ENCODE peak calls at places on chromosomes 2 and 18, in four cellular contexts. One of them, this sample, is unnamed.

GRCh38 chr18:76952747-76953146 is 130.4 kb downstream of the ZNF236 start:
- DNase-seq in gastrocnemius medialis: no peak
- DNase-seq in stimulated activated CD4-positive, alpha-beta T cell treated with anti-CD3 and anti-CD28 coated beads, Interleukin-15, amount 100 ng/mL, for 1 hour: no peak
- DNase-seq in posterior cingulate gyrus: no peak
- DNase-seq in this sample: no peak

GRCh38 chr2:120227111-120227991 is 4.2 kb upstream of the TMEM185B start:
- DNase-seq in posterior cingulate gyrus: no peak
- DNase-seq in gastrocnemius medialis: no peak
- DNase-seq in stimulated activated CD4-positive, alpha-beta T cell treated with anti-CD3 and anti-CD28 coated beads, Interleukin-15, amount 100 ng/mL, for 1 hour: no peak
- DNase-seq in this sample: no peak

GRCh38 chr2:42359894-42360483 is 1.0 kb downstream of the COX7A2L start:
- DNase-seq in gastrocnemius medialis: no peak
- DNase-seq in stimulated activated CD4-positive, alpha-beta T cell treated with anti-CD3 and anti-CD28 coated beads, Interleukin-15, amount 100 ng/mL, for 1 hour: no peak
- DNase-seq in posterior cingulate gyrus: no peak
- DNase-seq in this sample: no peak

GRCh38 chr18:60391571-60392226 is 19.1 kb upstream of the MC4R start:
- DNase-seq in stimulated activated CD4-positive, alpha-beta T cell treated with anti-CD3 and anti-CD28 coated beads, Interleukin-15, amount 100 ng/mL, for 1 hour: no peak
- DNase-seq in posterior cingulate gyrus: no peak
- DNase-seq in gastrocnemius medialis: no peak
- DNase-seq in this sample: no peak

GRCh38 chr2:19456695-19457094 is 98.3 kb upstream of the OSR1 start:
- DNase-seq in posterior cingulate gyrus: no peak
- DNase-seq in gastrocnemius medialis: no peak
- DNase-seq in stimulated activated CD4-positive, alpha-beta T cell treated with anti-CD3 and anti-CD28 coated beads, Interleukin-15, amount 100 ng/mL, for 1 hour: no peak
- DNase-seq in this sample: no peak

GRCh38 chr2:164560181-164560792 is 61.0 kb downstream of the GRB14 start:
- DNase-seq in gastrocnemius medialis: no peak
- DNase-seq in stimulated activated CD4-positive, alpha-beta T cell treated with anti-CD3 and anti-CD28 coated beads, Interleukin-15, amount 100 ng/mL, for 1 hour: no peak
- DNase-seq in posterior cingulate gyrus: no peak
- DNase-seq in this sample: no peak

GRCh38 chr2:68404901-68405799 is 40.1 kb downstream of the PLEK start:
- DNase-seq in posterior cingulate gyrus: no peak
- DNase-seq in stimulated activated CD4-positive, alpha-beta T cell treated with anti-CD3 and anti-CD28 coated beads, Interleukin-15, amount 100 ng/mL, for 1 hour: no peak
- DNase-seq in gastrocnemius medialis: no peak
- DNase-seq in this sample: no peak

GRCh38 chr18:48991299-48992055 is 40.7 kb upstream of the SMAD7 start:
- DNase-seq in stimulated activated CD4-positive, alpha-beta T cell treated with anti-CD3 and anti-CD28 coated beads, Interleukin-15, amount 100 ng/mL, for 1 hour: no peak
- DNase-seq in posterior cingulate gyrus: peak
- DNase-seq in gastrocnemius medialis: no peak
- DNase-seq in this sample: no peak

GRCh38 chr2:128215897-128216645 is 102.6 kb downstream of the HS6ST1 start:
- DNase-seq in stimulated activated CD4-positive, alpha-beta T cell treated with anti-CD3 and anti-CD28 coated beads, Interleukin-15, amount 100 ng/mL, for 1 hour: no peak
- DNase-seq in gastrocnemius medialis: no peak
- DNase-seq in posterior cingulate gyrus: peak
- DNase-seq in this sample: no peak

GRCh38 chr2:59885536-59885935 is 667.9 kb downstream of the BCL11A start:
- DNase-seq in gastrocnemius medialis: no peak
- DNase-seq in stimulated activated CD4-positive, alpha-beta T cell treated with anti-CD3 and anti-CD28 coated beads, Interleukin-15, amount 100 ng/mL, for 1 hour: no peak
- DNase-seq in posterior cingulate gyrus: no peak
- DNase-seq in this sample: no peak

GRCh38 chr2:31973665-31974064 is 37.1 kb downstream of the MEMO1 start:
- DNase-seq in stimulated activated CD4-positive, alpha-beta T cell treated with anti-CD3 and anti-CD28 coated beads, Interleukin-15, amount 100 ng/mL, for 1 hour: no peak
- DNase-seq in gastrocnemius medialis: no peak
- DNase-seq in posterior cingulate gyrus: no peak
- DNase-seq in this sample: no peak

GRCh38 chr2:239131521-239131920 is 269.3 kb downstream of the HDAC4 start:
- DNase-seq in gastrocnemius medialis: no peak
- DNase-seq in stimulated activated CD4-positive, alpha-beta T cell treated with anti-CD3 and anti-CD28 coated beads, Interleukin-15, amount 100 ng/mL, for 1 hour: no peak
- DNase-seq in posterior cingulate gyrus: peak
- DNase-seq in this sample: no peak

GRCh38 chr2:84481702-84482101 is 22.6 kb upstream of the SUCLG1 start:
- DNase-seq in posterior cingulate gyrus: peak
- DNase-seq in stimulated activated CD4-positive, alpha-beta T cell treated with anti-CD3 and anti-CD28 coated beads, Interleukin-15, amount 100 ng/mL, for 1 hour: no peak
- DNase-seq in gastrocnemius medialis: no peak
- DNase-seq in this sample: no peak

GRCh38 chr2:186181625-186182024 is 304.4 kb upstream of the ZC3H15 start:
- DNase-seq in gastrocnemius medialis: no peak
- DNase-seq in posterior cingulate gyrus: no peak
- DNase-seq in stimulated activated CD4-positive, alpha-beta T cell treated with anti-CD3 and anti-CD28 coated beads, Interleukin-15, amount 100 ng/mL, for 1 hour: no peak
- DNase-seq in this sample: no peak

GRCh38 chr18:9336827-9337226 is 2.3 kb downstream of the TWSG1 start:
- DNase-seq in stimulated activated CD4-positive, alpha-beta T cell treated with anti-CD3 and anti-CD28 coated beads, Interleukin-15, amount 100 ng/mL, for 1 hour: no peak
- DNase-seq in gastrocnemius medialis: no peak
- DNase-seq in posterior cingulate gyrus: no peak
- DNase-seq in this sample: no peak

GRCh38 chr2:85523062-85523905 is 15.7 kb upstream of the MAT2A start:
- DNase-seq in gastrocnemius medialis: no peak
- DNase-seq in stimulated activated CD4-positive, alpha-beta T cell treated with anti-CD3 and anti-CD28 coated beads, Interleukin-15, amount 100 ng/mL, for 1 hour: no peak
- DNase-seq in posterior cingulate gyrus: no peak
- DNase-seq in this sample: no peak

GRCh38 chr2:71799013-71799575 is 345.7 kb downstream of the DYSF start:
- DNase-seq in posterior cingulate gyrus: peak
- DNase-seq in stimulated activated CD4-positive, alpha-beta T cell treated with anti-CD3 and anti-CD28 coated beads, Interleukin-15, amount 100 ng/mL, for 1 hour: no peak
- DNase-seq in gastrocnemius medialis: no peak
- DNase-seq in this sample: no peak

GRCh38 chr2:161166538-161167409 is 6.5 kb downstream of the TANK start:
- DNase-seq in gastrocnemius medialis: no peak
- DNase-seq in stimulated activated CD4-positive, alpha-beta T cell treated with anti-CD3 and anti-CD28 coated beads, Interleukin-15, amount 100 ng/mL, for 1 hour: peak
- DNase-seq in posterior cingulate gyrus: no peak
- DNase-seq in this sample: peak

GRCh38 chr18:58241877-58242276 is 197.9 kb downstream of the NEDD4L start:
- DNase-seq in stimulated activated CD4-positive, alpha-beta T cell treated with anti-CD3 and anti-CD28 coated beads, Interleukin-15, amount 100 ng/mL, for 1 hour: no peak
- DNase-seq in gastrocnemius medialis: no peak
- DNase-seq in posterior cingulate gyrus: no peak
- DNase-seq in this sample: no peak

GRCh38 chr18:72542993-72543361 is 1.2 kb downstream of the CBLN2 start:
- DNase-seq in stimulated activated CD4-positive, alpha-beta T cell treated with anti-CD3 and anti-CD28 coated beads, Interleukin-15, amount 100 ng/mL, for 1 hour: no peak
- DNase-seq in gastrocnemius medialis: no peak
- DNase-seq in posterior cingulate gyrus: peak
- DNase-seq in this sample: no peak

GRCh38 chr2:217393585-217394032 is 533.7 kb upstream of the TNP1 start:
- DNase-seq in posterior cingulate gyrus: no peak
- DNase-seq in stimulated activated CD4-positive, alpha-beta T cell treated with anti-CD3 and anti-CD28 coated beads, Interleukin-15, amount 100 ng/mL, for 1 hour: no peak
- DNase-seq in gastrocnemius medialis: peak
- DNase-seq in this sample: no peak

GRCh38 chr18:66316708-66317107 is 287.2 kb downstream of the CDH19 start:
- DNase-seq in stimulated activated CD4-positive, alpha-beta T cell treated with anti-CD3 and anti-CD28 coated beads, Interleukin-15, amount 100 ng/mL, for 1 hour: no peak
- DNase-seq in posterior cingulate gyrus: no peak
- DNase-seq in gastrocnemius medialis: no peak
- DNase-seq in this sample: no peak

This sample was measured in naive thymus-derived CD8-positive, alpha-beta T cell.